ENCODE peak calls at places on chromosomes 5 and 9, in seven cellular contexts. One of them, this sample, is unnamed.
A peak's percentile ranks its signal among the peaks of the same experiment; 100 is the strongest.

GRCh38 chr9:13690595-13690994 is 411.1 kb upstream of the MPDZ start:
- DNase-seq in heart left ventricle: no peak
- DNase-seq in left lung: no peak
- DNase-seq in prostate gland: no peak
- DNase-seq in GM23248: no peak
- DNase-seq in mammary epithelial cell: peak; percentile 74
- DNase-seq in psoas muscle: no peak
- DNase-seq in this sample: no peak

GRCh38 chr5:168464214-168464613 is 22.1 kb upstream of the RARS1 start:
- DNase-seq in GM23248: peak; percentile 8
- DNase-seq in prostate gland: no peak
- DNase-seq in heart left ventricle: no peak
- DNase-seq in left lung: no peak
- DNase-seq in mammary epithelial cell: no peak
- DNase-seq in psoas muscle: no peak
- DNase-seq in this sample: no peak

GRCh38 chr5:884345-885126 is 8.1 kb downstream of the BRD9 start:
- DNase-seq in heart left ventricle: no peak
- DNase-seq in psoas muscle: no peak
- DNase-seq in prostate gland: no peak
- DNase-seq in mammary epithelial cell: no peak
- DNase-seq in left lung: no peak
- DNase-seq in GM23248: no peak
- DNase-seq in this sample: no peak

GRCh38 chr5:10338996-10339903 is 14.2 kb upstream of the MARCHF6 start:
- DNase-seq in left lung: no peak
- DNase-seq in prostate gland: no peak
- DNase-seq in heart left ventricle: no peak
- DNase-seq in GM23248: no peak
- DNase-seq in psoas muscle: no peak
- DNase-seq in mammary epithelial cell: no peak
- DNase-seq in this sample: no peak

GRCh38 chr5:61575103-61575502 is 243.0 kb downstream of the ZSWIM6 start:
- DNase-seq in GM23248: peak; percentile 69
- DNase-seq in heart left ventricle: no peak
- DNase-seq in mammary epithelial cell: peak; percentile 36
- DNase-seq in prostate gland: no peak
- DNase-seq in psoas muscle: no peak
- DNase-seq in left lung: no peak
- DNase-seq in this sample: no peak

GRCh38 chr9:22237497-22238363 is 208.9 kb upstream of the DMRTA1 start:
- DNase-seq in heart left ventricle: no peak
- DNase-seq in GM23248: peak; percentile 93
- DNase-seq in prostate gland: no peak
- DNase-seq in mammary epithelial cell: peak; percentile 89
- DNase-seq in psoas muscle: no peak
- DNase-seq in left lung: no peak
- DNase-seq in this sample: no peak

GRCh38 chr5:15533124-15533893 is 33.3 kb downstream of the FBXL7 start:
- DNase-seq in psoas muscle: no peak
- DNase-seq in left lung: no peak
- DNase-seq in prostate gland: no peak
- DNase-seq in GM23248: peak; percentile 79
- DNase-seq in mammary epithelial cell: no peak
- DNase-seq in heart left ventricle: no peak
- DNase-seq in this sample: no peak

GRCh38 chr5:27387535-27388073 is 349.2 kb upstream of the CDH9 start:
- DNase-seq in mammary epithelial cell: no peak
- DNase-seq in left lung: no peak
- DNase-seq in GM23248: no peak
- DNase-seq in prostate gland: no peak
- DNase-seq in heart left ventricle: no peak
- DNase-seq in psoas muscle: no peak
- DNase-seq in this sample: no peak

GRCh38 chr9:114777841-114778240 is 28.0 kb downstream of the TNFSF15 start:
- DNase-seq in GM23248: peak; percentile 28
- DNase-seq in prostate gland: no peak
- DNase-seq in heart left ventricle: no peak
- DNase-seq in mammary epithelial cell: no peak
- DNase-seq in left lung: no peak
- DNase-seq in psoas muscle: no peak
- DNase-seq in this sample: no peak

GRCh38 chr9:128202648-128203023 is 543 bp upstream of the DNM1 start:
- DNase-seq in prostate gland: no peak
- DNase-seq in heart left ventricle: no peak
- DNase-seq in psoas muscle: no peak
- DNase-seq in GM23248: no peak
- DNase-seq in left lung: no peak
- DNase-seq in mammary epithelial cell: no peak
- DNase-seq in this sample: no peak

GRCh38 chr5:55816342-55816741 is 34.8 kb upstream of the IL31RA start:
- DNase-seq in psoas muscle: no peak
- DNase-seq in heart left ventricle: no peak
- DNase-seq in left lung: no peak
- DNase-seq in prostate gland: no peak
- DNase-seq in GM23248: peak; percentile 79
- DNase-seq in mammary epithelial cell: peak; percentile 65
- DNase-seq in this sample: no peak

GRCh38 chr9:6764570-6765334 is 7.0 kb downstream of the KDM4C start:
- DNase-seq in mammary epithelial cell: no peak
- DNase-seq in prostate gland: no peak
- DNase-seq in psoas muscle: no peak
- DNase-seq in GM23248: peak; percentile 29
- DNase-seq in left lung: no peak
- DNase-seq in heart left ventricle: no peak
- DNase-seq in this sample: no peak

GRCh38 chr9:21778300-21778699 is 24.1 kb upstream of the MTAP start:
- DNase-seq in left lung: no peak
- DNase-seq in heart left ventricle: no peak
- DNase-seq in prostate gland: no peak
- DNase-seq in psoas muscle: no peak
- DNase-seq in GM23248: peak; percentile 60
- DNase-seq in mammary epithelial cell: peak; percentile 57
- DNase-seq in this sample: no peak

GRCh38 chr9:133194597-133194996 is 14.5 kb downstream of the OBP2B start:
- DNase-seq in prostate gland: no peak
- DNase-seq in heart left ventricle: no peak
- DNase-seq in GM23248: no peak
- DNase-seq in mammary epithelial cell: no peak
- DNase-seq in left lung: no peak
- DNase-seq in psoas muscle: no peak
- DNase-seq in this sample: no peak

GRCh38 chr5:74288448-74289109 is 351.9 kb downstream of the ENC1 start:
- DNase-seq in GM23248: no peak
- DNase-seq in heart left ventricle: no peak
- DNase-seq in mammary epithelial cell: peak; percentile 33
- DNase-seq in psoas muscle: peak; percentile 76
- DNase-seq in left lung: no peak
- DNase-seq in prostate gland: no peak
- DNase-seq in this sample: no peak

GRCh38 chr5:17355585-17356346 is 138.3 kb downstream of the BASP1 start:
- DNase-seq in psoas muscle: no peak
- DNase-seq in mammary epithelial cell: peak; percentile 90
- DNase-seq in heart left ventricle: no peak
- DNase-seq in prostate gland: no peak
- DNase-seq in left lung: no peak
- DNase-seq in GM23248: peak; percentile 81
- DNase-seq in this sample: no peak

GRCh38 chr9:7844283-7844682 is 44.7 kb upstream of the DMAC1 start:
- DNase-seq in psoas muscle: no peak
- DNase-seq in left lung: no peak
- DNase-seq in prostate gland: no peak
- DNase-seq in mammary epithelial cell: no peak
- DNase-seq in GM23248: peak; percentile 18
- DNase-seq in heart left ventricle: no peak
- DNase-seq in this sample: peak; percentile 28

GRCh38 chr9:69351227-69351626 is 26.2 kb downstream of the ENTREP1 start:
- DNase-seq in GM23248: no peak
- DNase-seq in left lung: no peak
- DNase-seq in heart left ventricle: no peak
- DNase-seq in mammary epithelial cell: no peak
- DNase-seq in psoas muscle: no peak
- DNase-seq in prostate gland: no peak
- DNase-seq in this sample: no peak

GRCh38 chr9:69342769-69343168 is 17.8 kb downstream of the ENTREP1 start:
- DNase-seq in left lung: no peak
- DNase-seq in prostate gland: no peak
- DNase-seq in mammary epithelial cell: peak; percentile 45
- DNase-seq in psoas muscle: no peak
- DNase-seq in heart left ventricle: no peak
- DNase-seq in GM23248: no peak
- DNase-seq in this sample: no peak

GRCh38 chr9:69344459-69344858 is 19.4 kb downstream of the ENTREP1 start:
- DNase-seq in prostate gland: no peak
- DNase-seq in psoas muscle: no peak
- DNase-seq in GM23248: no peak
- DNase-seq in mammary epithelial cell: no peak
- DNase-seq in left lung: no peak
- DNase-seq in heart left ventricle: no peak
- DNase-seq in this sample: no peak

GRCh38 chr9:69347607-69348006 is 22.6 kb downstream of the ENTREP1 start:
- DNase-seq in prostate gland: peak; percentile 29
- DNase-seq in left lung: no peak
- DNase-seq in mammary epithelial cell: no peak
- DNase-seq in GM23248: no peak
- DNase-seq in psoas muscle: no peak
- DNase-seq in heart left ventricle: no peak
- DNase-seq in this sample: no peak

DNA sequence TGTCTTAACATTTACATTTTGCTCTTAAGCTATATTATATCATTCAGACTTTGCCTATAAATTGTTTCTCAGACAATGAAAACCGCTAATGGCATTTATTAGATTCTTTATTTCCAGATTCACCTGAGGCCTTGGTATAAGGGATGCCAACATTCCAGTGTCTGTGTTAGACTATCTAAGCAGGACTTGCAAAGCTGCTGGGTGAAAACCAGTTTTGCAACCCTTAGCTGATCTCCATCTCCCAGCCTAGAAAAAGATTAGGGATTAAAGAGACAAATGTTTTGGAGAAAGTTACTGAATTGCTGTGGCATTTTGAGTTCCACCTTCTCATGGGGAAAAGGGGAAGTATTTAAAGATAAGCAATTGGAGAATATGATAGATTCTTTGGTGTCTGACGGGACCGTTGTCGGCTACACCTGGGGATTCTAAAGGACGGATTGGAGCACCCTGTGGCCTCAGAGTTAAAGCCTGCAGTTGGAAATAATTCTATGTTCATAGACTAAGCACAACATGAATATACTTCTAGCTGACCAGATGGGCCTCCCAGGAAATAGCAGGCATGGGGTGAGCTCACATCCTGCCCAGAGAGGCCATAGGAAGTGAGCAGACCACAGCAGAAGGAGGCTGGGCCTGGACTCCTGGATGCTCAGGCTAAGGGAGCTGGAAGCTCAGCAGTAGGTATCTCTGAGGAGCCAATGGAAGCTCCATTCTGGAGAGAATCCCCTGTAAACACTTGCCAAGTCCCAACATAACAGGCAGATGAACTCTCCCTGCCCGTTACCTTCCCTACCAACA is 21.8 kb downstream of the ENTREP1 start:
- DNase-seq in mammary epithelial cell: no peak
- DNase-seq in heart left ventricle: no peak
- DNase-seq in prostate gland: peak; percentile 72
- DNase-seq in left lung: no peak
- DNase-seq in psoas muscle: no peak
- DNase-seq in GM23248: no peak
- DNase-seq in this sample: no peak
- H3K27ac ChIP-seq in mammary epithelial cell: no peak overlapping the region
- H3K27ac ChIP-seq in heart left ventricle: no peak overlapping the region
- H3K27ac ChIP-seq in prostate gland: peak overlapping the region; percentile 48
- H3K27ac ChIP-seq in left lung: no peak overlapping the region
- H3K27ac ChIP-seq in psoas muscle: peak overlapping the region; percentile 2
- H3K27ac ChIP-seq in GM23248: no peak overlapping the region
- H3K27ac ChIP-seq in this sample: no peak overlapping the region

DNA sequence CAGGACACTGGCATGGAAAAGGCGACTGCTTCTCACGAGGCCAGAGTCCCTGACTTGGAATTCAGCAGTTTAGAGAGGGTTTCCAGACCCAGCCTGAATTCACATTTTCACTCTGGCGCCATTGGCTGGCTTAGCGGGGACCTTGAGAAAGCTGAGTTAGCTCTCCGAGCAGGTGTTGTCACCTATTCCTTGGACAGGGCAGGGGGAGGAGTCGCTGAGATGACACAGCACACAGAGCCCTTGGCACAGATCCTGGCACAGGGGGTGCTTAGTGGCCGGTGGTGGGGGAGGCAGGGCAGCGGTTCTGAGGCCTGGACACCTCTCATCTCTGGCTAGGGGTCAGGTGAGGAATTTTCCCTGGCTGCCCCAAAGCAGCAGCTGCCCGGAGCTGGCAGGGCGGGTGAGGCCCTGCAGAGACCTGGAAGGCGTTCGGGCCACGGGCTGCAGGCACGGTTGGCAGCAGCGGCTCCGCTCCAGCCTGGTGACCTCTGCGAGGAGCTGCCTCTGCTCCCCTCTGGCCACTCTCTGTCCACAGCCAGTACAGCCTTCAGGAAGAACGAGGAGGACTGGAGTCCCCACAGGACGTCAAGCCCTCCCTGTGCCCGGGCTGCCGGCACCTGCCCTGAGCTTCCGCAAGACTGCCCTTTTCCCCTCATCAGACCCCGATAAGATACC is 72.4 kb upstream of the RAPGEF1 start:
- DNase-seq in left lung: no peak
- DNase-seq in prostate gland: no peak
- DNase-seq in mammary epithelial cell: no peak
- DNase-seq in heart left ventricle: no peak
- DNase-seq in GM23248: no peak
- DNase-seq in psoas muscle: no peak
- DNase-seq in this sample: no peak
- H3K4me1 ChIP-seq in left lung: no peaks in the 10 kb centered on the region
- H3K4me1 ChIP-seq in prostate gland: no peaks in the 10 kb centered on the region
- H3K4me1 ChIP-seq in mammary epithelial cell: no peaks in the 10 kb centered on the region
- H3K4me1 ChIP-seq in heart left ventricle: peaks cover 5% of the 10 kb centered on the region
- H3K4me1 ChIP-seq in GM23248: no peaks in the 10 kb centered on the region
- H3K4me1 ChIP-seq in psoas muscle: no peaks in the 10 kb centered on the region
- H3K4me1 ChIP-seq in this sample: no peaks in the 10 kb centered on the region

GRCh38 chr5:148816357-148816756 is 10.1 kb upstream of the ADRB2 start:
- DNase-seq in mammary epithelial cell: no peak
- DNase-seq in prostate gland: no peak
- DNase-seq in GM23248: no peak
- DNase-seq in left lung: no peak
- DNase-seq in heart left ventricle: no peak
- DNase-seq in psoas muscle: no peak
- DNase-seq in this sample: no peak
- H3K27ac ChIP-seq in mammary epithelial cell: no peak overlapping the region
- H3K27ac ChIP-seq in prostate gland: no peak overlapping the region
- H3K27ac ChIP-seq in GM23248: no peak overlapping the region
- H3K27ac ChIP-seq in left lung: no peak overlapping the region
- H3K27ac ChIP-seq in heart left ventricle: no peak overlapping the region
- H3K27ac ChIP-seq in psoas muscle: no peak overlapping the region
- H3K27ac ChIP-seq in this sample: no peak overlapping the region

DNA sequence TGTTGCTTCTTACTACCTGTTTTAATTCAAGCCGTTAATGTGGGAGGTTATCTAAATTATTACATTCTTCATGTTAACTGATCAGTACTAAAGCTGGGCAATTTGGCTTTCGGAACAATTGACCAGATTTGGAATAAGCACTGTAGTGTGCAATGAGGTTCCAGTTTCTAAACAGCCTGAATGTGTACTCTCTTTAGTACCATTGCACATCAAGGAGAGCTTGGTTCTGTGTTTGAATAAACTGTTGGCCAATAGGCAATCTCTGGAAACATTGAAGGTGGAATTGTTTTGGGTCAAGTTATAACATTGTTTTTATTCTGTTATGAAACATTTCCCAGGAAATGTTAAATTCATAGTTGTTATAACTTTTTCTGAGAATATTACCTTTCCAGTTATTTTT is 105.2 kb downstream of the PBX3 start:
- DNase-seq in heart left ventricle: no peak
- DNase-seq in GM23248: no peak
- DNase-seq in mammary epithelial cell: no peak
- DNase-seq in prostate gland: no peak
- DNase-seq in psoas muscle: no peak
- DNase-seq in left lung: no peak
- DNase-seq in this sample: no peak
- H3K4me1 ChIP-seq in heart left ventricle: peaks cover 12% of the 10 kb centered on the region
- H3K4me1 ChIP-seq in GM23248: peaks cover 49% of the 10 kb centered on the region
- H3K4me1 ChIP-seq in mammary epithelial cell: no peaks in the 10 kb centered on the region
- H3K4me1 ChIP-seq in prostate gland: no peaks in the 10 kb centered on the region
- H3K4me1 ChIP-seq in psoas muscle: no peaks in the 10 kb centered on the region
- H3K4me1 ChIP-seq in left lung: peaks cover 8% of the 10 kb centered on the region
- H3K4me1 ChIP-seq in this sample: no peaks in the 10 kb centered on the region

This sample was measured in naive thymus-derived CD4-positive, alpha-beta T cell.